ENCODE peak calls at places on chromosome 3, in ten cellular contexts. Q, Z, J, H, R, I, F, M, W and S are unnamed samples.

GRCh38 chr3:56985460-56986327 is 74.8 kb upstream of the SPATA12 start:
- DNase-seq in Q (no peak), Z (no peak), J (peak; percentile 38), H (no peak), R (no peak), I (no peak), F (no peak), M (peak; percentile 37), W (no peak), S (no peak)

GRCh38 chr3:106120334-106120733 is 251.5 kb upstream of the CBLB start:
- DNase-seq in Q (no peak), Z (no peak), J (no peak), H (no peak), R (no peak), I (no peak), F (no peak), M (peak; percentile 73), W (no peak), S (no peak)

GRCh38 chr3:104437131-104437750 is 929.5 kb upstream of the ALCAM start:
- DNase-seq in Q (no peak), Z (no peak), J (no peak), H (peak; percentile 55), R (no peak), I (no peak), F (no peak), M (peak; percentile 87), W (no peak), S (no peak)

GRCh38 chr3:197465197-197465995 is 90.4 kb downstream of the BDH1 start:
- DNase-seq in Q (no peak), Z (no peak), J (no peak), H (no peak), R (no peak), I (no peak), F (no peak), M (no peak), W (no peak), S (no peak)

GRCh38 chr3:123258811-123259420 is 57.2 kb downstream of the SEC22A start:
- DNase-seq in Q (no peak), Z (no peak), J (peak; percentile 68), H (peak; percentile 65), R (no peak), I (no peak), F (no peak), M (peak; percentile 20), W (no peak), S (no peak)

GRCh38 chr3:146187334-146187950 is 26.5 kb upstream of the PLOD2 start:
- DNase-seq in Q (no peak), Z (no peak), J (peak; percentile 6), H (peak; percentile 50), R (no peak), I (no peak), F (peak; percentile 17), M (no peak), W (no peak), S (no peak)

GRCh38 chr3:28376424-28376823 is 27.8 kb upstream of the AZI2 start:
- DNase-seq in Q (no peak), Z (no peak), J (no peak), H (no peak), R (no peak), I (no peak), F (no peak), M (peak; percentile 39), W (no peak), S (no peak)

GRCh38 chr3:16828815-16829214 is 55.9 kb upstream of the PLCL2 start:
- DNase-seq in Q (no peak), Z (no peak), J (peak; percentile 77), H (peak; percentile 58), R (no peak), I (peak; percentile 46), F (peak; percentile 8), M (peak; percentile 17), W (no peak), S (no peak)

GRCh38 chr3:122587572-122587971 is 10.1 kb downstream of the PARP15 start:
- DNase-seq in Q (no peak), Z (no peak), J (no peak), H (no peak), R (no peak), I (no peak), F (no peak), M (no peak), W (no peak), S (no peak)

GRCh38 chr3:135752851-135753250 is 212.7 kb upstream of the PPP2R3A start:
- DNase-seq in Q (no peak), Z (no peak), J (no peak), H (no peak), R (no peak), I (no peak), F (no peak), M (no peak), W (no peak), S (no peak)

DNA sequence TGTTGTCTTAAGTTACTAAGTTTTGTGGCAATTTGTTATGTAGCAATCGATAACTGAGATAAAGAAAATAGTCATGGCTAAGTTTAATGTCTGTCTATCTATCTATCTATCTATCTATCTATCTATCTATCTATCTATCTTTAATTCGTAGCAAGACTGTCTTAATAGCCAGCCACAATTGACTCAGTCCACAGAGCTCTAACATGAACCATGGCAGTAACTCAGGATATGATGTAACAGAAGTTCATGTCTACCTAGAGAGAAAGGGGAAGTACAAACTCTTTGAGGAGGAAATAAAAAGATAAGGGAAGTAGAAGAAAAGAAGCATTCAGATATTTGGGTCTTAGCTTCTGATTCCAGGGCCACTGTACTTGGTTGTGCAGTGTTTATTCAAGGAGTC is 61.5 kb upstream of the FNDC3B start:
- DNase-seq in Q (no peak), Z (no peak), J (peak; percentile 73), H (no peak), R (no peak), I (no peak), F (no peak), M (no peak), W (no peak), S (no peak)
- H3K27ac ChIP-seq in Q (no peak overlapping the region), Z (no peak overlapping the region), J (no peak overlapping the region), H (peak overlapping the region; percentile 30), R (no peak overlapping the region), I (peak overlapping the region; percentile 2), F (no peak overlapping the region), M (no peak overlapping the region), W (no peak overlapping the region), S (no peak overlapping the region)

DNA sequence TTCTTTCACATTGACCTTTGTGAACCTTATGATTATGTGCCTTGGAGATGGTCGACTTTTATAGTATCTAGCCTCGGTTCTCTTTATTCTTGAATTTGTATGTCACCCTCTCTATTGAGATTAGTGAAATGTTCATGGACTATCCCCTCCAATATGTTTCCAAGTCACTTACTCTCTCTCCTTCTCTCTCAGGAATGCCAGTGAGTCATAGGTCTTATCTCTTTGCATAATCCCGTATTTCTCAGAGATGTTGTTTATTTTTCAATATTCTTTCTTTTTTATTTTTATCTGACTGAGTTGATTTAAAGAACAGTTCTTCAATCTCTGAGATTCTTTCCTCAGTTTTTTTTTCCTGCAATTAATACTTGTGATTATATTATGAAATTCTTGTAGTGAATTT is 411.6 kb upstream of the CADM2 start:
- DNase-seq in Q (no peak), Z (no peak), J (no peak), H (no peak), R (no peak), I (no peak), F (no peak), M (peak; percentile 25), W (no peak), S (no peak)
- H3K27ac ChIP-seq in Q (no peak overlapping the region), Z (no peak overlapping the region), J (no peak overlapping the region), H (no peak overlapping the region), R (no peak overlapping the region), I (no peak overlapping the region), F (no peak overlapping the region), M (no peak overlapping the region), W (no peak overlapping the region), S (no peak overlapping the region)

GRCh38 chr3:24506966-24507775 is 12.5 kb upstream of the THRB start:
- DNase-seq in Q (no peak), Z (no peak), J (no peak), H (no peak), R (no peak), I (no peak), F (no peak), M (no peak), W (no peak), S (no peak)

GRCh38 chr3:24508423-24508839 is 13.8 kb upstream of the THRB start:
- DNase-seq in Q (no peak), Z (no peak), J (no peak), H (no peak), R (no peak), I (no peak), F (no peak), M (peak; percentile 65), W (no peak), S (no peak)

GRCh38 chr3:24507776-24508422 is 13.2 kb upstream of the THRB start:
- DNase-seq in Q (no peak), Z (no peak), J (no peak), H (no peak), R (no peak), I (no peak), F (no peak), M (no peak), W (no peak), S (no peak)

GRCh38 chr3:24512564-24513197 is 18.0 kb upstream of the THRB start:
- DNase-seq in Q (no peak), Z (no peak), J (no peak), H (no peak), R (no peak), I (no peak), F (no peak), M (no peak), W (no peak), S (no peak)

DNA sequence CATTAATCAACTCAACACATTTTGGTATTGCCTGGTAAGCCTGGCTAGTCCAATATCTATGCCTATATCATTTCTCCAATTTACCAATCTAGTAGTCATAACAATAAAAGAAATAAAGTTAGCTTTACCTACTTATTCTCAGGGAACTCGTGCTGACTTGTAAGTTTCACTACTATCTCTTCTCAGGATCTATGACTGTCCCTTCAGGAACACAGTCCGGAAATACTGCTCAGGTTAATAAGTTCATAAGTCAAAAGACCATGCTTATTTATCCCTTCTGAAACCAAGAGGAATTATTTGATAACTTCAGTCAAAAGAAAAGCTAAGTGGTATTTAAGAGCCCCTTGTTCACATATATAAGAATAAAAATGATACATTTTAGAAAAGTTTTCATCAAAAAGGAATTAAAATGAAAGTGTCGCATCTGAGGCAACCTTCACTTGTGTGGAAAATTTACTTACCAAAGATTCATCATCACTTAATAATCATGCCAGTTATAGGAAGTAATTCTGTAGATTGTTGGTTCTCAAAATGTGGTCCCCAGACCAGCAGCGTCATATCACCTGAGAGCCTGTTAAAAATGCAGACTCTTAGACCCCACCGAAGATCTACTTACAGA is 15.5 kb upstream of the THRB start:
- DNase-seq in Q (no peak), Z (no peak), J (no peak), H (no peak), R (no peak), I (no peak), F (no peak), M (no peak), W (no peak), S (no peak)
- H3K27ac ChIP-seq in Q (no peak overlapping the region), Z (no peak overlapping the region), J (no peak overlapping the region), H (no peak overlapping the region), R (no peak overlapping the region), I (no peak overlapping the region), F (no peak overlapping the region), M (no peak overlapping the region), W (no peak overlapping the region), S (no peak overlapping the region)

DNA sequence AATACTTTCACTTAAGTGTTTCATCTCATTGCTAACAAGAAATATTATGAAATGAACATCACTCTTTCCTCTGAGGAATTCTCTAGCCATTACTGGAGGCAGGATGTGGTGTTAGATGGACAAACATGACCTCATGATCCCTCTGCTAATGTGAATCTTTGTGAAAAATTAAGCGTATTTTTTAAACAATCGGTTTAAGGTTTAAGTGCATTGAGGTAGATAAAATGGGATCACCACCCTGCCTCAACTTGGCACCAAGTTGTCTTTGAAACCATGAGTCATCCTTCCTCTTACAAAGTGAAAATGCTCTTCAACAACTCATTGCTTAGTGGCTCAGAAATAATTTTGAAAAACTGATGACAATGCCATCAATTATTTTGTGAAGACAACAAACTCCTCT is 76.0 kb upstream of the DCBLD2 start:
- DNase-seq in Q (no peak), Z (no peak), J (no peak), H (peak; percentile 89), R (no peak), I (no peak), F (peak; percentile 47), M (peak; percentile 99), W (no peak), S (no peak)
- H3K27ac ChIP-seq in Q (no peak overlapping the region), Z (no peak overlapping the region), J (no peak overlapping the region), H (peak overlapping the region; percentile 97), R (no peak overlapping the region), I (no peak overlapping the region), F (peak overlapping the region; percentile 90), M (peak overlapping the region; percentile 84), W (no peak overlapping the region), S (no peak overlapping the region)